ENCODE peak calls at places on chromosome 6, in seven cellular contexts. One of them, this sample, is unnamed.
A peak's percentile ranks its signal among the peaks of the same experiment; 100 is the strongest.

GRCh38 chr6:110075406-110075805 is 97.3 kb downstream of the GPR6 start:
- DNase-seq in lower leg skin: no peak
- DNase-seq in fibroblast of the aortic adventitia: peak; percentile 30
- DNase-seq in H7: no peak
- DNase-seq in fibroblast of lung: peak; percentile 54
- DNase-seq in kidney: no peak
- DNase-seq in ovary: no peak
- DNase-seq in this sample: no peak

GRCh38 chr6:128437685-128438084 is 82.7 kb downstream of the PTPRK start:
- DNase-seq in kidney: no peak
- DNase-seq in lower leg skin: no peak
- DNase-seq in ovary: no peak
- DNase-seq in fibroblast of lung: no peak
- DNase-seq in H7: no peak
- DNase-seq in fibroblast of the aortic adventitia: no peak
- DNase-seq in this sample: no peak

GRCh38 chr6:154596701-154597100 is 86.2 kb upstream of the CNKSR3 start:
- DNase-seq in H7: no peak
- DNase-seq in fibroblast of lung: no peak
- DNase-seq in ovary: no peak
- DNase-seq in fibroblast of the aortic adventitia: no peak
- DNase-seq in kidney: no peak
- DNase-seq in lower leg skin: no peak
- DNase-seq in this sample: no peak

GRCh38 chr6:44076366-44077200 is 50.7 kb downstream of the MRPL14 start:
- DNase-seq in H7: peak; percentile 91
- DNase-seq in ovary: peak; percentile 69
- DNase-seq in fibroblast of the aortic adventitia: no peak
- DNase-seq in lower leg skin: no peak
- DNase-seq in fibroblast of lung: no peak
- DNase-seq in kidney: peak; percentile 89
- DNase-seq in this sample: no peak

GRCh38 chr6:159695984-159696383 is 2.9 kb upstream of the SOD2 start:
- DNase-seq in lower leg skin: peak; percentile 66
- DNase-seq in fibroblast of the aortic adventitia: no peak
- DNase-seq in H7: no peak
- DNase-seq in kidney: no peak
- DNase-seq in ovary: no peak
- DNase-seq in fibroblast of lung: peak; percentile 59
- DNase-seq in this sample: no peak

GRCh38 chr6:52361945-52362442 is at the start of gene PAQR8:
- DNase-seq in H7: peak; percentile 95
- DNase-seq in fibroblast of lung: peak; percentile 66
- DNase-seq in ovary: peak; percentile 87
- DNase-seq in lower leg skin: peak; percentile 93
- DNase-seq in fibroblast of the aortic adventitia: no peak
- DNase-seq in kidney: peak; percentile 91
- DNase-seq in this sample: peak; percentile 95

GRCh38 chr6:151254451-151255081 is 14.8 kb downstream of the AKAP12 start:
- DNase-seq in H7: no peak
- DNase-seq in fibroblast of the aortic adventitia: peak; percentile 75
- DNase-seq in ovary: no peak
- DNase-seq in lower leg skin: no peak
- DNase-seq in kidney: no peak
- DNase-seq in fibroblast of lung: peak; percentile 79
- DNase-seq in this sample: no peak

GRCh38 chr6:46281110-46281509 is 110.3 kb upstream of the ENPP5 start:
- DNase-seq in H7: no peak
- DNase-seq in fibroblast of the aortic adventitia: no peak
- DNase-seq in fibroblast of lung: peak; percentile 8
- DNase-seq in ovary: no peak
- DNase-seq in lower leg skin: no peak
- DNase-seq in kidney: no peak
- DNase-seq in this sample: no peak

GRCh38 chr6:139597087-139597763 is 222.8 kb upstream of the CITED2 start:
- DNase-seq in fibroblast of lung: peak; percentile 10
- DNase-seq in lower leg skin: no peak
- DNase-seq in fibroblast of the aortic adventitia: peak; percentile 28
- DNase-seq in ovary: no peak
- DNase-seq in kidney: no peak
- DNase-seq in H7: no peak
- DNase-seq in this sample: no peak

GRCh38 chr6:6865601-6866000 is 242.2 kb upstream of the RREB1 start:
- DNase-seq in lower leg skin: peak; percentile 62
- DNase-seq in fibroblast of lung: no peak
- DNase-seq in fibroblast of the aortic adventitia: no peak
- DNase-seq in H7: no peak
- DNase-seq in kidney: no peak
- DNase-seq in ovary: no peak
- DNase-seq in this sample: no peak

GRCh38 chr6:81772741-81773140 is 20.3 kb upstream of the TENT5A start:
- DNase-seq in fibroblast of lung: peak; percentile 70
- DNase-seq in H7: no peak
- DNase-seq in kidney: no peak
- DNase-seq in lower leg skin: no peak
- DNase-seq in fibroblast of the aortic adventitia: no peak
- DNase-seq in ovary: no peak
- DNase-seq in this sample: no peak

GRCh38 chr6:141548969-141549368 is 583.8 kb upstream of the GJE1 start:
- DNase-seq in fibroblast of the aortic adventitia: no peak
- DNase-seq in H7: no peak
- DNase-seq in lower leg skin: no peak
- DNase-seq in fibroblast of lung: peak; percentile 25
- DNase-seq in ovary: no peak
- DNase-seq in kidney: no peak
- DNase-seq in this sample: no peak

GRCh38 chr6:168314948-168315347 is 4.6 kb downstream of the DACT2 start:
- DNase-seq in H7: no peak
- DNase-seq in kidney: no peak
- DNase-seq in fibroblast of the aortic adventitia: peak; percentile 72
- DNase-seq in fibroblast of lung: peak; percentile 4
- DNase-seq in ovary: no peak
- DNase-seq in lower leg skin: peak; percentile 82
- DNase-seq in this sample: peak; percentile 51

GRCh38 chr6:106886922-106887797 is 87.4 kb downstream of the CD24 start:
- DNase-seq in fibroblast of lung: no peak
- DNase-seq in kidney: no peak
- DNase-seq in lower leg skin: no peak
- DNase-seq in fibroblast of the aortic adventitia: no peak
- DNase-seq in H7: no peak
- DNase-seq in ovary: no peak
- DNase-seq in this sample: no peak

GRCh38 chr6:130516604-130517003 is 150.8 kb downstream of the TMEM200A start:
- DNase-seq in H7: no peak
- DNase-seq in ovary: no peak
- DNase-seq in fibroblast of the aortic adventitia: no peak
- DNase-seq in fibroblast of lung: no peak
- DNase-seq in kidney: no peak
- DNase-seq in lower leg skin: no peak
- DNase-seq in this sample: no peak

GRCh38 chr6:111691345-111692225 is 85.9 kb upstream of the TRAF3IP2 start:
- DNase-seq in fibroblast of lung: no peak
- DNase-seq in lower leg skin: no peak
- DNase-seq in kidney: no peak
- DNase-seq in ovary: no peak
- DNase-seq in H7: no peak
- DNase-seq in fibroblast of the aortic adventitia: peak; percentile 63
- DNase-seq in this sample: no peak

GRCh38 chr6:30684386-30685156 is 1.9 kb downstream of the PPP1R18 start:
- DNase-seq in fibroblast of lung: peak; percentile 39
- DNase-seq in lower leg skin: peak; percentile 90
- DNase-seq in fibroblast of the aortic adventitia: no peak
- DNase-seq in H7: no peak
- DNase-seq in ovary: peak; percentile 42
- DNase-seq in kidney: peak; percentile 82
- DNase-seq in this sample: peak; percentile 48

GRCh38 chr6:21305827-21306469 is 287.6 kb upstream of the SOX4 start:
- DNase-seq in fibroblast of lung: peak; percentile 30
- DNase-seq in ovary: no peak
- DNase-seq in kidney: no peak
- DNase-seq in H7: no peak
- DNase-seq in lower leg skin: no peak
- DNase-seq in fibroblast of the aortic adventitia: peak; percentile 69
- DNase-seq in this sample: no peak

GRCh38 chr6:81451787-81452186 is 300.7 kb downstream of the TENT5A start:
- DNase-seq in fibroblast of lung: peak; percentile 94
- DNase-seq in fibroblast of the aortic adventitia: peak; percentile 95
- DNase-seq in ovary: no peak
- DNase-seq in lower leg skin: no peak
- DNase-seq in kidney: no peak
- DNase-seq in H7: no peak
- DNase-seq in this sample: no peak

GRCh38 chr6:159098636-159099106 is 53.9 kb upstream of the TAGAP start:
- DNase-seq in fibroblast of the aortic adventitia: no peak
- DNase-seq in ovary: no peak
- DNase-seq in kidney: peak; percentile 80
- DNase-seq in lower leg skin: peak; percentile 80
- DNase-seq in H7: no peak
- DNase-seq in fibroblast of lung: no peak
- DNase-seq in this sample: no peak

GRCh38 chr6:39896701-39897100 is 37.6 kb downstream of the MOCS1 start:
- DNase-seq in H7: no peak
- DNase-seq in ovary: no peak
- DNase-seq in fibroblast of the aortic adventitia: no peak
- DNase-seq in fibroblast of lung: no peak
- DNase-seq in kidney: no peak
- DNase-seq in lower leg skin: peak; percentile 65
- DNase-seq in this sample: no peak

GRCh38 chr6:165729307-165729936 is 66.4 kb upstream of the PDE10A start:
- DNase-seq in kidney: no peak
- DNase-seq in lower leg skin: peak; percentile 70
- DNase-seq in ovary: no peak
- DNase-seq in fibroblast of lung: no peak
- DNase-seq in fibroblast of the aortic adventitia: peak; percentile 35
- DNase-seq in H7: peak; percentile 88
- DNase-seq in this sample: peak; percentile 17

GRCh38 chr6:106275692-106276091 is 49.9 kb downstream of the ATG5 start:
- DNase-seq in fibroblast of the aortic adventitia: no peak
- DNase-seq in ovary: no peak
- DNase-seq in H7: no peak
- DNase-seq in kidney: no peak
- DNase-seq in fibroblast of lung: peak; percentile 89
- DNase-seq in lower leg skin: no peak
- DNase-seq in this sample: no peak

GRCh38 chr6:139017227-139017626 is 11.3 kb upstream of the ABRACL start:
- DNase-seq in lower leg skin: no peak
- DNase-seq in fibroblast of lung: peak; percentile 45
- DNase-seq in ovary: no peak
- DNase-seq in fibroblast of the aortic adventitia: no peak
- DNase-seq in kidney: no peak
- DNase-seq in H7: no peak
- DNase-seq in this sample: peak; percentile 55

GRCh38 chr6:132790450-132790849 is 8.0 kb downstream of the SLC18B1 start:
- DNase-seq in ovary: no peak
- DNase-seq in lower leg skin: no peak
- DNase-seq in fibroblast of the aortic adventitia: no peak
- DNase-seq in kidney: no peak
- DNase-seq in H7: no peak
- DNase-seq in fibroblast of lung: no peak
- DNase-seq in this sample: no peak

GRCh38 chr6:101114703-101115102 is 233.6 kb upstream of the ASCC3 start:
- DNase-seq in H7: peak; percentile 7
- DNase-seq in kidney: no peak
- DNase-seq in ovary: no peak
- DNase-seq in fibroblast of lung: peak; percentile 27
- DNase-seq in fibroblast of the aortic adventitia: peak; percentile 55
- DNase-seq in lower leg skin: no peak
- DNase-seq in this sample: no peak

GRCh38 chr6:14799928-14800327 is 445.9 kb upstream of the JARID2 start:
- DNase-seq in lower leg skin: no peak
- DNase-seq in ovary: peak; percentile 82
- DNase-seq in fibroblast of lung: peak; percentile 71
- DNase-seq in H7: peak; percentile 56
- DNase-seq in kidney: peak; percentile 77
- DNase-seq in fibroblast of the aortic adventitia: peak; percentile 85
- DNase-seq in this sample: peak; percentile 82
- H3K4me3 ChIP-seq in lower leg skin: no peak overlapping the region
- H3K4me3 ChIP-seq in ovary: no peak overlapping the region
- H3K4me3 ChIP-seq in fibroblast of lung: no peak overlapping the region
- H3K4me3 ChIP-seq in H7: no peak overlapping the region
- H3K4me3 ChIP-seq in kidney: no peak overlapping the region
- H3K4me3 ChIP-seq in fibroblast of the aortic adventitia: no peak overlapping the region
- H3K4me3 ChIP-seq in this sample: no peak overlapping the region

GRCh38 chr6:28089054-28089453 is 8.7 kb downstream of the ZNF165 start:
- DNase-seq in lower leg skin: no peak
- DNase-seq in H7: no peak
- DNase-seq in ovary: no peak
- DNase-seq in kidney: no peak
- DNase-seq in fibroblast of lung: no peak
- DNase-seq in fibroblast of the aortic adventitia: no peak
- DNase-seq in this sample: no peak

DNA sequence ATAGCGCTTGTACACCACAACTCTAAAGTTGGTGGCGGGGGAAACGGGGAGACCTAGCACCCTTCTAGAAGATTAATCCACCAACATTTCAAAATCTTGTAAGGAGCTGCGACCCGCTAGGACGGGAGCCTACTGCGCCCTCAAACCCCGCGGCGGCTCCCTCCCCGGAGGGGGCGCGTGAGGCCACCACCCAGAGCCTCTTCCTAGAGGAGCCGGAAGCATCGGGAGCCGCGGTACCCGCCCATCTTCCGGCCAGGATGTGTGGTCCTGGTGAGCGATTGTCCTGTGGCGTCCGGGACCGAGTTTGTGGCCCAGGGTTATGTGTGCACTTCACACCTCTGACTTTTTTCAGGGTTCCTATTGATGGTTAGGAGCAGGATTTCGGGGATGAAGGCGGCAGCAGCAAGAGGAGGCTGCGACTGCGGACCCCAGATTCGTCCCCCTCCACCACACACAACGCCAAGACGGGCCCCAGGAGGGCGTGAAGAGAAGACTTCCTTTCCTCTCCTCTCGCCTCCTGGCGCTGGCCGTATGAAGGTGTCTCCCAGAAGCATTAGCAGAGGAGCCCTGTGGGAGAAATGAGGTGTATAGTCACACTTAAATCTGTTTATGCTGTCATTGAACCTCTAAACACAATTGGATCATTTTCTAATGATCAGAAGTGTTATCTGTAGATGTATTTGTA is 10.7 kb downstream of the ZNF165 start:
- DNase-seq in H7: peak; percentile 23
- DNase-seq in fibroblast of lung: no peak
- DNase-seq in ovary: peak; percentile 43
- DNase-seq in lower leg skin: no peak
- DNase-seq in kidney: no peak
- DNase-seq in fibroblast of the aortic adventitia: no peak
- DNase-seq in this sample: no peak
- H3K4me3 ChIP-seq in H7: no peak overlapping the region
- H3K4me3 ChIP-seq in fibroblast of lung: peak overlapping the region; percentile 8
- H3K4me3 ChIP-seq in ovary: no peak overlapping the region
- H3K4me3 ChIP-seq in lower leg skin: no peak overlapping the region
- H3K4me3 ChIP-seq in kidney: no peak overlapping the region
- H3K4me3 ChIP-seq in fibroblast of the aortic adventitia: no peak overlapping the region
- H3K4me3 ChIP-seq in this sample: no peak overlapping the region

GRCh38 chr6:90268178-90268577 is 28.5 kb downstream of the BACH2 start:
- DNase-seq in H7: no peak
- DNase-seq in ovary: no peak
- DNase-seq in fibroblast of lung: no peak
- DNase-seq in fibroblast of the aortic adventitia: no peak
- DNase-seq in kidney: no peak
- DNase-seq in lower leg skin: no peak
- DNase-seq in this sample: no peak
- H3K4me3 ChIP-seq in H7: no peak overlapping the region
- H3K4me3 ChIP-seq in ovary: no peak overlapping the region
- H3K4me3 ChIP-seq in fibroblast of lung: no peak overlapping the region
- H3K4me3 ChIP-seq in fibroblast of the aortic adventitia: no peak overlapping the region
- H3K4me3 ChIP-seq in kidney: no peak overlapping the region
- H3K4me3 ChIP-seq in lower leg skin: no peak overlapping the region
- H3K4me3 ChIP-seq in this sample: no peak overlapping the region

GRCh38 chr6:142627474-142627873 is 317.5 kb downstream of the HIVEP2 start:
- DNase-seq in H7: no peak
- DNase-seq in kidney: no peak
- DNase-seq in fibroblast of the aortic adventitia: no peak
- DNase-seq in lower leg skin: no peak
- DNase-seq in fibroblast of lung: no peak
- DNase-seq in ovary: no peak
- DNase-seq in this sample: no peak
- H3K4me3 ChIP-seq in H7: no peak overlapping the region
- H3K4me3 ChIP-seq in kidney: no peak overlapping the region
- H3K4me3 ChIP-seq in fibroblast of the aortic adventitia: no peak overlapping the region
- H3K4me3 ChIP-seq in lower leg skin: no peak overlapping the region
- H3K4me3 ChIP-seq in fibroblast of lung: no peak overlapping the region
- H3K4me3 ChIP-seq in ovary: no peak overlapping the region
- H3K4me3 ChIP-seq in this sample: no peak overlapping the region

This sample was measured in MG63.